ENCODE peak calls at places on chromosomes 2 and 18, in six cellular contexts. N is MM.1S, W is GM13977, K is anterior cingulate cortex, Z is fibroblast of pulmonary artery, Y is cardiac septum. U is an unnamed sample.

GRCh38 chr2:203492965-203493364 is 42.1 kb downstream of the RAPH1 start:
- DNase-seq in N (no peak), W (peak), K (no peak), Z (no peak), Y (no peak), U (peak)

GRCh38 chr2:76895469-76895868 is 626.7 kb downstream of the LRRTM4 start:
- DNase-seq in N (no peak), W (no peak), K (no peak), Z (no peak), Y (no peak), U (no peak)

GRCh38 chr2:20990446-20990988 is 53.4 kb downstream of the APOB start:
- DNase-seq in N (no peak), W (no peak), K (no peak), Z (no peak), Y (peak), U (no peak)

GRCh38 chr2:2799151-2799697 is 468.1 kb upstream of the MYT1L start:
- DNase-seq in N (no peak), W (no peak), K (no peak), Z (no peak), Y (no peak), U (no peak)

GRCh38 chr2:28809927-28810326 is 707 bp upstream of the SPDYA start:
- DNase-seq in N (no peak), W (no peak), K (no peak), Z (no peak), Y (no peak), U (no peak)

GRCh38 chr2:37880546-37880945 is 44.5 kb upstream of the RMDN2 start:
- DNase-seq in N (no peak), W (no peak), K (no peak), Z (no peak), Y (no peak), U (no peak)

GRCh38 chr2:178295911-178296310 is 101.6 kb downstream of the OSBPL6 start:
- DNase-seq in N (no peak), W (no peak), K (no peak), Z (no peak), Y (no peak), U (no peak)

GRCh38 chr18:9401166-9401565 is 66.6 kb downstream of the TWSG1 start:
- DNase-seq in N (no peak), W (no peak), K (no peak), Z (peak), Y (no peak), U (no peak)

GRCh38 chr2:239824866-239825704 is 200.1 kb downstream of the NDUFA10 start:
- DNase-seq in N (no peak), W (no peak), K (no peak), Z (no peak), Y (peak), U (no peak)

GRCh38 chr2:146481629-146482028 is 1363.2 kb upstream of the ACVR2A start:
- DNase-seq in N (no peak), W (no peak), K (no peak), Z (peak), Y (no peak), U (no peak)

GRCh38 chr2:178997067-178997466 is 52.9 kb downstream of the CCDC141 start:
- DNase-seq in N (no peak), W (no peak), K (no peak), Z (no peak), Y (no peak), U (no peak)

GRCh38 chr2:190746971-190747761 is 98.3 kb downstream of the NAB1 start:
- DNase-seq in N (no peak), W (no peak), K (no peak), Z (peak), Y (no peak), U (no peak)

GRCh38 chr2:74919827-74920226 is 38.6 kb upstream of the POLE4 start:
- DNase-seq in N (peak), W (peak), K (peak), Z (peak), Y (peak), U (peak)

GRCh38 chr2:199452200-199452990 is 5.3 kb downstream of the SATB2 start:
- DNase-seq in N (no peak), W (no peak), K (no peak), Z (no peak), Y (no peak), U (no peak)

U was measured in GM13976.